ENCODE peak calls at places on chromosomes 2 and 18, in five cellular contexts. One of them, this sample, is unnamed.

GRCh38 chr2:109410021-109410815 is 203.5 kb downstream of the SEPTIN10 start:
- DNase-seq in H1: no peak
- DNase-seq in heart left ventricle: peak; percentile 54
- DNase-seq in H54: no peak
- DNase-seq in right lobe of liver: no peak
- DNase-seq in this sample: no peak

GRCh38 chr2:133352719-133353118 is 215.5 kb downstream of the NCKAP5 start:
- DNase-seq in H54: no peak
- DNase-seq in right lobe of liver: no peak
- DNase-seq in heart left ventricle: peak; percentile 24
- DNase-seq in H1: no peak
- DNase-seq in this sample: no peak

GRCh38 chr2:119207447-119207846 is 16.2 kb upstream of the STEAP3 start:
- DNase-seq in heart left ventricle: no peak
- DNase-seq in H1: no peak
- DNase-seq in right lobe of liver: peak; percentile 60
- DNase-seq in H54: no peak
- DNase-seq in this sample: no peak

GRCh38 chr2:127421871-127422618 is 3.8 kb downstream of the PROC start:
- DNase-seq in heart left ventricle: no peak
- DNase-seq in H54: no peak
- DNase-seq in right lobe of liver: no peak
- DNase-seq in H1: no peak
- DNase-seq in this sample: no peak

GRCh38 chr18:9530226-9531009 is 55.1 kb downstream of the RALBP1 start:
- DNase-seq in H54: no peak
- DNase-seq in H1: no peak
- DNase-seq in heart left ventricle: no peak
- DNase-seq in right lobe of liver: no peak
- DNase-seq in this sample: no peak

GRCh38 chr18:59623456-59624383 is 73.5 kb downstream of the CCBE1 start:
- DNase-seq in H1: no peak
- DNase-seq in right lobe of liver: no peak
- DNase-seq in heart left ventricle: no peak
- DNase-seq in H54: no peak
- DNase-seq in this sample: no peak

GRCh38 chr2:105496271-105496670 is 97.4 kb upstream of the FHL2 start:
- DNase-seq in right lobe of liver: no peak
- DNase-seq in heart left ventricle: peak; percentile 74
- DNase-seq in H54: no peak
- DNase-seq in H1: no peak
- DNase-seq in this sample: no peak

GRCh38 chr2:111659361-111660281 is 224.4 kb downstream of the ANAPC1 start:
- DNase-seq in heart left ventricle: peak; percentile 62
- DNase-seq in right lobe of liver: peak; percentile 76
- DNase-seq in H54: peak; percentile 71
- DNase-seq in H1: peak; percentile 34
- DNase-seq in this sample: no peak

GRCh38 chr18:7924616-7925015 is 357.5 kb downstream of the PTPRM start:
- DNase-seq in heart left ventricle: no peak
- DNase-seq in right lobe of liver: no peak
- DNase-seq in H54: no peak
- DNase-seq in H1: no peak
- DNase-seq in this sample: no peak

GRCh38 chr2:69013837-69014796 is 1.1 kb downstream of the ANTXR1 start:
- DNase-seq in H1: no peak
- DNase-seq in H54: no peak
- DNase-seq in right lobe of liver: no peak
- DNase-seq in heart left ventricle: no peak
- DNase-seq in this sample: no peak

GRCh38 chr2:32895424-32895823 is 51.3 kb upstream of the LTBP1 start:
- DNase-seq in heart left ventricle: no peak
- DNase-seq in H1: no peak
- DNase-seq in right lobe of liver: no peak
- DNase-seq in H54: no peak
- DNase-seq in this sample: no peak

GRCh38 chr2:41572154-41572553 is 475.7 kb upstream of the PKDCC start:
- DNase-seq in right lobe of liver: no peak
- DNase-seq in H54: no peak
- DNase-seq in H1: no peak
- DNase-seq in heart left ventricle: peak; percentile 44
- DNase-seq in this sample: no peak

GRCh38 chr2:161414385-161415040 is 1.6 kb upstream of the TBR1 start:
- DNase-seq in heart left ventricle: peak; percentile 38
- DNase-seq in H54: peak; percentile 67
- DNase-seq in right lobe of liver: peak; percentile 45
- DNase-seq in H1: no peak
- DNase-seq in this sample: no peak

GRCh38 chr18:51687845-51688585 is 490.5 kb upstream of the MEX3C start:
- DNase-seq in right lobe of liver: no peak
- DNase-seq in H1: no peak
- DNase-seq in heart left ventricle: no peak
- DNase-seq in H54: no peak
- DNase-seq in this sample: no peak

GRCh38 chr2:239326831-239327535 is 73.8 kb downstream of the HDAC4 start:
- DNase-seq in right lobe of liver: no peak
- DNase-seq in H1: no peak
- DNase-seq in heart left ventricle: no peak
- DNase-seq in H54: peak; percentile 30
- DNase-seq in this sample: peak; percentile 58

GRCh38 chr2:161117506-161117905 is 42.7 kb upstream of the TANK start:
- DNase-seq in H1: no peak
- DNase-seq in H54: no peak
- DNase-seq in heart left ventricle: no peak
- DNase-seq in right lobe of liver: no peak
- DNase-seq in this sample: no peak

GRCh38 chr2:11491348-11491930 is 25.5 kb upstream of the E2F6 start:
- DNase-seq in heart left ventricle: no peak
- DNase-seq in H54: no peak
- DNase-seq in H1: no peak
- DNase-seq in right lobe of liver: no peak
- DNase-seq in this sample: no peak

GRCh38 chr2:179106342-179107178 is 56.6 kb upstream of the CCDC141 start:
- DNase-seq in H54: peak; percentile 12
- DNase-seq in right lobe of liver: peak; percentile 23
- DNase-seq in heart left ventricle: peak; percentile 33
- DNase-seq in H1: no peak
- DNase-seq in this sample: no peak

DNA sequence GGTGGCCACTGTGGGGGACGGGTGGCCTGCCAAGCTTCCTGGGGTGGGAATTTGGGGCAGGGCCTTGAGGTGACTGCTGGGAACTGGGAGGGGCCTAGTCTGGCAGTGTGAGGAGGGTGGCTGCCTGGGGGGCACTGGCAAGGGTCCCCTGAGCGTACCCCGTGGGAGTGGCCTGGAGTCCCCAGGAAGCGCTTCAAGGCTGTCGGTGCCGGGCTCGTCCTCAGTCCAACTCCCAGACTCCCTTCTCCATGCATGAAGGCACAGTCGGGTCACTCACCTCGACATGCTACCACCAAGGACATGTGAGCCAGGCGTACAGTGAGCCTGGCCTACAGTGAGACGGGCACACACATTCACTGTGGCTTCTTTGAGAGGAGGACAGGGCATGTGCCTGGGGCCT is 105.3 kb downstream of the SMIM21 start:
- DNase-seq in H54: no peak
- DNase-seq in heart left ventricle: no peak
- DNase-seq in H1: no peak
- DNase-seq in right lobe of liver: no peak
- DNase-seq in this sample: no peak
- TF ChIP-seq POLR2A in H54: no peak
- TF ChIP-seq POLR2A in heart left ventricle: no peak
- TF ChIP-seq POLR2A in H1: no peak
- TF ChIP-seq POLR2A in right lobe of liver: no peak
- TF ChIP-seq POLR2A in this sample: no peak

GRCh38 chr2:225033440-225034390 is 8.6 kb downstream of the DOCK10 start:
- DNase-seq in H54: no peak
- DNase-seq in H1: no peak
- DNase-seq in heart left ventricle: no peak
- DNase-seq in right lobe of liver: no peak
- DNase-seq in this sample: no peak
- TF ChIP-seq POLR2A in H54: no peak
- TF ChIP-seq POLR2A in H1: no peak
- TF ChIP-seq POLR2A in heart left ventricle: no peak
- TF ChIP-seq POLR2A in right lobe of liver: no peak
- TF ChIP-seq POLR2A in this sample: no peak

DNA sequence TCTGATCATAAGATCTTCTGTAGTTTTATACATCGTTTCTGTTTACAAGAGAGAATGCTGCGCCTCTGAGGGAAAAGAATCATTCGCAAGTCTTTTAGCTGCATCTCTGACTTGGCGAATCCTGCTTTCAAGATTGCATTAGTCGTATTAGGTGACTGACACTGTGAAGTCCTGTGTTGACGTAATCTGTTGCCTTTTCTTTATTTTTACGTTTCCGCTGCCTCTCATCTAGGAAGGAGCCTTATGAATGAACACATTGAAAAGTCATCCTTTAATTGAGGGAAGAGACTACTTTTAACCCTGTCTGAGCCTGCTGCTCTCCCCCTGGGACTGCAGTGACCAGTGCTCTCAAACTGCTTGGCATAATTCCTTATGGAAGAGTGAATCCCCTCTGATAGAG is 101.6 kb downstream of the LDLRAD4 start:
- DNase-seq in H54: no peak
- DNase-seq in right lobe of liver: no peak
- DNase-seq in H1: no peak
- DNase-seq in heart left ventricle: no peak
- DNase-seq in this sample: no peak
- TF ChIP-seq POLR2A in H54: no peak
- TF ChIP-seq POLR2A in right lobe of liver: no peak
- TF ChIP-seq POLR2A in H1: no peak
- TF ChIP-seq POLR2A in heart left ventricle: no peak
- TF ChIP-seq POLR2A in this sample: no peak

GRCh38 chr2:221572180-221572820 is at the start of gene EPHA4:
- DNase-seq in heart left ventricle: peak; percentile 92
- DNase-seq in H1: no peak
- DNase-seq in right lobe of liver: peak; percentile 90
- DNase-seq in H54: peak; percentile 71
- DNase-seq in this sample: peak; percentile 92
- TF ChIP-seq POLR2A in heart left ventricle: peak; percentile 94
- TF ChIP-seq POLR2A in H1: no peak
- TF ChIP-seq POLR2A in right lobe of liver: peak; percentile 63
- TF ChIP-seq POLR2A in H54: peak; percentile 86
- TF ChIP-seq POLR2A in this sample: no peak